ENCODE peak calls at places on chromosomes 12 and 14, in five cellular contexts. S is HepG2, W is upper lobe of right lung, Q is mucosa of descending colon, E is BE2C. M is an unnamed sample.

GRCh38 chr12:101230547-101230946 is 20.5 kb upstream of the SLC5A8 start:
- DNase-seq in W (no peak), Q (no peak), E (no peak), S (no peak), M (no peak)

GRCh38 chr12:2395352-2395977 is 342.7 kb downstream of the CACNA1C start:
- DNase-seq in Q (peak; percentile 55), E (peak; percentile 71), W (peak; percentile 76), S (peak; percentile 29), M (peak; percentile 69)

GRCh38 chr12:80157640-80158039 is 58.3 kb downstream of the OTOGL start:
- DNase-seq in S (no peak), W (no peak), Q (no peak), E (no peak), M (no peak)

GRCh38 chr14:100159107-100159864 is at the start of gene DEGS2:
- DNase-seq in S (no peak), W (peak; percentile 85), Q (peak; percentile 81), E (no peak), M (peak; percentile 59)

GRCh38 chr12:108400060-108400459 is 60.9 kb upstream of the CMKLR1 start:
- DNase-seq in Q (no peak), W (no peak), S (no peak), E (no peak), M (no peak)

GRCh38 chr12:20264608-20265114 is 103.7 kb upstream of the PDE3A start:
- DNase-seq in Q (no peak), E (peak; percentile 22), W (no peak), S (no peak), M (no peak)

GRCh38 chr12:54428050-54429013 is 9.3 kb upstream of the ITGA5 start:
- DNase-seq in Q (no peak), S (no peak), W (no peak), E (no peak), M (no peak)

GRCh38 chr14:75437201-75438143 is 9.7 kb downstream of the JDP2 start:
- DNase-seq in Q (no peak), W (no peak), E (no peak), S (no peak), M (no peak)

GRCh38 chr12:113154351-113154973 is 4.9 kb downstream of the CFAP73 start:
- DNase-seq in E (peak; percentile 58), S (no peak), Q (no peak), W (no peak), M (no peak)

GRCh38 chr12:5258498-5258897 is 173.4 kb upstream of the NTF3 start:
- DNase-seq in Q (no peak), S (no peak), E (no peak), W (no peak), M (no peak)

GRCh38 chr14:51996148-51996746 is 6.9 kb downstream of the RTRAF start:
- DNase-seq in Q (peak; percentile 64), E (no peak), W (no peak), S (no peak), M (no peak)

GRCh38 chr14:30861200-30861599 is 13.2 kb upstream of the COCH start:
- DNase-seq in Q (no peak), W (no peak), S (no peak), E (no peak), M (no peak)

GRCh38 chr14:96119947-96120346 is 80.8 kb downstream of the C14orf132 start:
- DNase-seq in S (no peak), W (no peak), Q (no peak), E (no peak), M (no peak)

GRCh38 chr14:103087343-103087835 is 3.4 kb downstream of the LBHD2 start:
- DNase-seq in W (no peak), S (no peak), E (peak; percentile 51), Q (no peak), M (no peak)

GRCh38 chr14:103081951-103082350 is 2.1 kb upstream of the LBHD2 start:
- DNase-seq in Q (no peak), S (no peak), W (no peak), E (no peak), M (no peak)

GRCh38 chr14:103086771-103087342 is 2.8 kb downstream of the LBHD2 start:
- DNase-seq in S (no peak), E (no peak), Q (no peak), W (no peak), M (no peak)

GRCh38 chr14:103084021-103084919 is at the start of gene LBHD2:
- DNase-seq in S (no peak), W (no peak), E (peak; percentile 21), Q (no peak), M (no peak)

DNA sequence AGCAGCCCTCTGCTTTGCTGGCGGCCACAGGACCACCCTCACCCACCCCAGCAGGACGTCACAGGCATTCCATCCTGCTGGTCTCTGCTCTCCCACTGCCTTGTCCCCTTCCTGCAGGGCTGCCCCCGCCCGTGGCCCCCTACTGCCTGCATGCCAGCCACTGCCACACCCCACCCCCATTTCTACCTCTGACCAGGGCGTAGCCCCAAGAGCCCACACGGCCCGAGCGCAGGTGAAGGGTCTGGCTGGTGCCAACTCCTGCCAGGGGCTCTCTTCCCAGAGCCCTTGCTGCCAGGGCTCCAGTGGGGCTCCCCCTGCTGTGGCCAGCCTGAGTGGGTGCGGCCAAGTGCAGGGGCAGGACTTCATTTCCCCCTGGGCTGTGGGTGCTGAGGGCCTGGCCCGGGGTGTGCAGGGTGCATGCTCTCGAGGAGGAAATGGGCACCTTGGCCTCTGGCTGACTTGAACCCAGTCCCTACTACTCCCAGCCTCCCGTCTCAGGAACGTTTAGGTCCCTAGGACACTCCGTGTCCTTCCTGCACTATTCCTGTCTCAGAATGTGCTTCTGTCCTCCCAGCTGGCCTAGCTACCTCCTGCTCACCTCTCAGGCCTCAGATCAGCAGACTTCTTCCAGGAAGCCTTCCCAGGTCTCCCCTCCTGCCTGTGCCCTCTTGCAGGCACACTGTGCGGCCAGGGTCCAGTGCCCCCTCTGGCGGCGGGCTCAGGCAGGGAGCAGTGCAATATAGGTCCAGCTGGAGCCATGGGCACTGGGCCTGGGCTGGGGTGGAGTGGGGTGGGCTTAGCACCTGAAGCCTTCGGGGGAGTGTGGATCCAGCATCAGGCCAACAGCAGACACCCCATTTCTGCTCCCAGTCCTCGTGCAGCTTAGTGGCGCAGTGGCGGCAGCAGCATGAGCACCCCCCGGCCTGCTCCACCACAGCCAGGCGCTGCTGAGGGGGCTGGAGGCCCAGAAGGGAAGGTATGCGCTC is 1.4 kb downstream of the LBHD2 start:
- DNase-seq in Q (no peak), S (no peak), E (peak; percentile 7), W (no peak), M (peak; percentile 39)
- TF ChIP-seq CTCF in Q (no peak), S (peak; percentile 76), E (no peak), W (no peak), M (no peak)

GRCh38 chr12:71900091-71900490 is 38.6 kb upstream of the TPH2 start:
- DNase-seq in Q (no peak), W (no peak), E (no peak), S (peak; percentile 6), M (no peak)
- TF ChIP-seq CTCF in Q (no peak), W (no peak), E (peak; percentile 45), S (no peak), M (no peak)

GRCh38 chr12:27561535-27562350 is 37.7 kb downstream of the PPFIBP1 start:
- DNase-seq in W (no peak), E (no peak), Q (no peak), S (no peak), M (no peak)

GRCh38 chr12:27571463-27571862 is 47.5 kb downstream of the PPFIBP1 start:
- DNase-seq in E (no peak), W (no peak), S (no peak), Q (no peak), M (no peak)

GRCh38 chr12:27564612-27565213 is 40.7 kb downstream of the PPFIBP1 start:
- DNase-seq in S (no peak), Q (no peak), E (peak; percentile 25), W (no peak), M (no peak)

GRCh38 chr12:27566626-27567025 is 42.6 kb downstream of the PPFIBP1 start:
- DNase-seq in S (no peak), W (no peak), Q (no peak), E (no peak), M (no peak)

DNA sequence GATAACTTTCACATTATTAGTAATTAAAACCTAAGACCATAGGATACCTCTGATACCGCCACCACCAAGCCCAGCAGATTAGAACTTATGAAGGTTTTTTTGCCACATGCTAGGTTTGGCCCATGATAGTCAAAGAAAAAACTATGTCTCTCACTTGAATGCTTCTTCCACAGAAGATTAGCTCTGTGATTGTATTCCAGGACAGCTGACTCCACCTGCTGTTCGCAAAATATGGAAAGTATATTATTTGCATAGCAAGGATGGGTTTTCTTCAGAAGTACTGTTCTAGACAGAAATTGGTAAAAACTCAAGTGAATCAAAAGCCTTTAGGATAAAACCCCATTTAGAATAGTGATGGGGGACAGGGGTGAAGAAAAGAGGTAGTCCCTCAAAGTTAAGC is 42.2 kb downstream of the PPFIBP1 start:
- DNase-seq in S (no peak), W (no peak), Q (no peak), E (no peak), M (no peak)
- TF ChIP-seq CTCF in S (peak; percentile 23), W (no peak), Q (no peak), E (no peak), M (no peak)

DNA sequence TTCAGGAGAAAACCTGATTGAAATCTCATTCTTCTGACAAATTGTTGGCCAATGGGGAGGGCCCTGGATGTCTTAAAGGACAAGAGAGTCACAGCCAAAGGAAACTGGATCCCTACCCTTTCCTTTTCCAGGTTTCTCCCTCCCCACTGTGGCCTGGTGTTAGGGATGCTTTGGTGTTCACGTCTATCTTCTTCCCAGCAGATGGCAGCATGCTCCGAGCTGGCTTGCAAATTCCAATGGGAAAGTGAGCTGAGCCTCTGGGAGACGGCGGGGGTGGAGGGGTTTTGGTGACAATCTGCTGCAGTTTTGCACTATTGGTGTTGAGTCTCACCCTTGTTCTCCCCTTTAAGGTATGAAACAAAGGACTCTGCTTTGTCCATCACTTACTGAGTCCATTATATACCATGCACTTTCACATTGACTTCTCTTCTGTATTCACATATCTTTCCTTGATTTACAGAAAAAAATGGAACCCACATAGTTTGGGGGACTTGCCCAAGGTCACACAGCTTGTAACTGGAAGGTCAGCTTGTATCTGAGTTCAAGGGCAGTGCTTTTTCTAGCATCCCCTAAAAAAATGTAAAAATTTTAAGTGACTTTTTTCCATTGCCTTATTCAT is 39.3 kb downstream of the CCDC177 start:
- DNase-seq in S (peak; percentile 37), Q (peak; percentile 60), W (no peak), E (peak; percentile 56), M (peak; percentile 52)
- TF ChIP-seq CTCF in S (peak; percentile 84), Q (no peak), W (peak; percentile 66), E (peak; percentile 89), M (peak; percentile 42)